ENCODE peak calls at places on chromosomes 5 and 9, in nine cellular contexts. A is cardiac muscle cell, I is left lung, T is stomach, N is Peyer's patch, C is right atrium auricular region, X is BJ, V is GM23338, D is transverse colon. M is an unnamed sample. For H3K36me3, the result is how much of the 10 kb centered on the place peaks cover.

GRCh38 chr5:14321936-14322335 is 178.8 kb downstream of the TRIO start:
- DNase-seq in A (no peak), N (no peak), D (no peak), X (no peak), T (no peak), V (no peak), I (no peak), C (no peak), M (no peak)

GRCh38 chr9:77575785-77576184 is 72.3 kb downstream of the GNA14 start:
- DNase-seq in D (no peak), X (no peak), V (peak), C (no peak), N (no peak), T (no peak), I (no peak), A (peak), M (peak)

GRCh38 chr5:149002053-149002452 is 60.8 kb downstream of the SH3TC2 start:
- DNase-seq in C (no peak), D (no peak), A (peak), N (no peak), I (peak), X (peak), V (peak), T (no peak), M (no peak)

GRCh38 chr5:180959661-180960060 is 29.0 kb upstream of the BTNL3 start:
- DNase-seq in C (no peak), T (no peak), I (no peak), A (no peak), X (no peak), N (no peak), D (no peak), V (no peak), M (no peak)

GRCh38 chr9:118891213-118891612 is 478.0 kb downstream of the BRINP1 start:
- DNase-seq in V (peak), I (no peak), A (no peak), X (no peak), D (no peak), N (no peak), C (no peak), T (no peak), M (no peak)

GRCh38 chr5:13957032-13957645 is 12.7 kb upstream of the DNAH5 start:
- DNase-seq in A (peak), C (no peak), V (peak), T (no peak), N (no peak), I (no peak), X (no peak), D (no peak), M (peak)

GRCh38 chr5:179437341-179438001 is 92.2 kb upstream of the ADAMTS2 start:
- DNase-seq in A (no peak), D (no peak), N (no peak), X (no peak), I (peak), T (no peak), C (no peak), V (no peak), M (peak)

GRCh38 chr5:89374818-89375521 is 492.0 kb upstream of the MEF2C start:
- DNase-seq in D (no peak), T (no peak), N (no peak), V (no peak), I (no peak), A (no peak), C (no peak), X (no peak), M (no peak)

GRCh38 chr5:52150501-52150900 is 637.2 kb upstream of the ITGA1 start:
- DNase-seq in T (peak), N (no peak), I (no peak), D (no peak), C (no peak), X (no peak), A (no peak), V (peak), M (no peak)

GRCh38 chr9:12708562-12709298 is 15.5 kb downstream of the TYRP1 start:
- DNase-seq in I (no peak), A (no peak), N (no peak), D (no peak), V (no peak), X (peak), T (no peak), C (no peak), M (no peak)

GRCh38 chr9:2261421-2262103 is 246.4 kb downstream of the SMARCA2 start:
- DNase-seq in C (no peak), T (no peak), V (no peak), D (no peak), I (no peak), N (no peak), X (no peak), A (no peak), M (no peak)

GRCh38 chr9:117462926-117463325 is 48.1 kb upstream of the ASTN2 start:
- DNase-seq in V (no peak), X (no peak), C (no peak), A (no peak), I (no peak), D (no peak), T (no peak), N (no peak), M (no peak)

GRCh38 chr5:166992874-166993722 is 1298.3 kb upstream of the WWC1 start:
- DNase-seq in X (no peak), I (no peak), D (no peak), T (no peak), N (no peak), C (no peak), V (peak), A (peak), M (no peak)

GRCh38 chr5:160545832-160546231 is 124.2 kb downstream of the PTTG1 start:
- DNase-seq in I (no peak), N (no peak), T (no peak), X (no peak), V (no peak), C (no peak), D (no peak), A (no peak), M (no peak)

GRCh38 chr9:120583958-120584369 is 4.0 kb upstream of the CDK5RAP2 start:
- DNase-seq in T (peak), D (peak), C (peak), V (peak), X (peak), I (no peak), N (peak), A (no peak), M (no peak)

GRCh38 chr5:129306725-129307124 is 153.4 kb upstream of the ADAMTS19 start:
- DNase-seq in X (no peak), C (no peak), N (no peak), A (no peak), D (no peak), V (no peak), I (no peak), T (no peak), M (no peak)

GRCh38 chr5:39498247-39498952 is 73.6 kb upstream of the DAB2 start:
- DNase-seq in N (no peak), D (no peak), C (no peak), V (no peak), I (no peak), X (no peak), T (no peak), A (no peak), M (no peak)

GRCh38 chr5:685262-686171 is 7.6 kb downstream of the TPPP start:
- DNase-seq in I (peak), V (no peak), X (no peak), A (no peak), N (peak), T (peak), C (no peak), D (no peak), M (peak)

GRCh38 chr9:111937301-111937700 is 40.7 kb downstream of the UGCG start:
- DNase-seq in I (no peak), A (no peak), X (no peak), N (no peak), T (no peak), V (no peak), C (no peak), D (no peak), M (no peak)
- H3K36me3 ChIP-seq in I (under half), A (under half), X (under half), N (under half), T (under half), V (under half), C (under half), D (under half), M (under half)

DNA sequence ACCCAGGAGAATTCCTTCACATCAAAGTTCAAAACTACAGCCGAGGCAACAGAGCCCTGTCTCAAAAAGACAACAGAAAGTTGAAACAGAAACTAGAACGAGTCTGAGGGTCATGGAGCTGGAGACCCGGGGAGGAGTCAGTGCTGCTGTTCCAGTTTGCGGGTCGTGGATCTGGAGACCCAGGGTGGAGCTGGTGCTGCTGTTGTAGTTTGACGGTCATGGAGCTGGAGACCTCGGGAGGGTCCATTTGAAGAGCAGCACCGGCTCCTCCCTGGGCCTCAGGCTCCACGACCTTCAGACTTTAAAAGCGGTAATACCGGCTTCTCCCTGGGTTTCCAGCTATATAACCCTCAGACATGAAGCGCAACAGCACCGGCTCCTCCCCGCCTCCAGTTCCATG is 13.0 kb upstream of the LCN15 start:
- DNase-seq in V (no peak), D (peak), I (no peak), T (no peak), N (no peak), C (no peak), X (no peak), A (no peak), M (no peak)
- H3K4me3 ChIP-seq in V (no peak), D (no peak), I (no peak), T (no peak), N (no peak), C (no peak), X (no peak), A (no peak), M (no peak)

GRCh38 chr5:10399839-10400238 is 41.8 kb upstream of the ROPN1L start:
- DNase-seq in V (no peak), D (no peak), N (no peak), X (no peak), C (no peak), A (no peak), I (no peak), T (no peak), M (no peak)
- H3K36me3 ChIP-seq in V (under half), D (under half), N (half or more), X (under half), C (under half), A (under half), I (half or more), T (half or more), M (under half)

GRCh38 chr5:54703091-54703490 is 185.5 kb downstream of the SNX18 start:
- DNase-seq in D (no peak), A (no peak), C (peak), T (no peak), V (no peak), I (no peak), X (peak), N (no peak), M (no peak)
- H3K4me3 ChIP-seq in D (no peak), A (no peak), C (no peak), T (no peak), V (no peak), I (no peak), X (no peak), N (no peak), M (no peak)